ENCODE peak calls at places on chromosome 12, in six cellular contexts. One of them, this sample, is unnamed.

GRCh38 chr12:66232258-66232657 is 43.2 kb downstream of the IRAK3 start:
- DNase-seq in AG10803: no peak
- DNase-seq in activated CD4-positive, alpha-beta T cell treated with anti-CD3 and anti-CD28 coated beads, Interleukin-2, amount 50 U/mL, for 1 hour: no peak
- DNase-seq in stimulated activated CD4-positive, alpha-beta T cell treated with anti-CD3 and anti-CD28 coated beads, Interleukin-12 subunit alpha, Interleukin-12 subunit beta, amount 100 ng/mL, for 48 hours: no peak
- DNase-seq in sciatic nerve: no peak
- DNase-seq in mammary epithelial cell: no peak
- DNase-seq in this sample: peak

GRCh38 chr12:104582739-104583138 is 126.0 kb downstream of the CHST11 start:
- DNase-seq in AG10803: no peak
- DNase-seq in activated CD4-positive, alpha-beta T cell treated with anti-CD3 and anti-CD28 coated beads, Interleukin-2, amount 50 U/mL, for 1 hour: no peak
- DNase-seq in stimulated activated CD4-positive, alpha-beta T cell treated with anti-CD3 and anti-CD28 coated beads, Interleukin-12 subunit alpha, Interleukin-12 subunit beta, amount 100 ng/mL, for 48 hours: no peak
- DNase-seq in sciatic nerve: no peak
- DNase-seq in mammary epithelial cell: no peak
- DNase-seq in this sample: peak

GRCh38 chr12:64187370-64187769 is 34.7 kb downstream of the KICS2 start:
- DNase-seq in AG10803: peak
- DNase-seq in activated CD4-positive, alpha-beta T cell treated with anti-CD3 and anti-CD28 coated beads, Interleukin-2, amount 50 U/mL, for 1 hour: no peak
- DNase-seq in stimulated activated CD4-positive, alpha-beta T cell treated with anti-CD3 and anti-CD28 coated beads, Interleukin-12 subunit alpha, Interleukin-12 subunit beta, amount 100 ng/mL, for 48 hours: no peak
- DNase-seq in sciatic nerve: no peak
- DNase-seq in mammary epithelial cell: peak
- DNase-seq in this sample: no peak

GRCh38 chr12:20350495-20350894 is 17.8 kb upstream of the PDE3A start:
- DNase-seq in AG10803: peak
- DNase-seq in activated CD4-positive, alpha-beta T cell treated with anti-CD3 and anti-CD28 coated beads, Interleukin-2, amount 50 U/mL, for 1 hour: no peak
- DNase-seq in stimulated activated CD4-positive, alpha-beta T cell treated with anti-CD3 and anti-CD28 coated beads, Interleukin-12 subunit alpha, Interleukin-12 subunit beta, amount 100 ng/mL, for 48 hours: no peak
- DNase-seq in sciatic nerve: no peak
- DNase-seq in mammary epithelial cell: no peak
- DNase-seq in this sample: no peak

GRCh38 chr12:122028165-122028591 is 6.5 kb downstream of the BCL7A start:
- DNase-seq in AG10803: no peak
- DNase-seq in activated CD4-positive, alpha-beta T cell treated with anti-CD3 and anti-CD28 coated beads, Interleukin-2, amount 50 U/mL, for 1 hour: no peak
- DNase-seq in stimulated activated CD4-positive, alpha-beta T cell treated with anti-CD3 and anti-CD28 coated beads, Interleukin-12 subunit alpha, Interleukin-12 subunit beta, amount 100 ng/mL, for 48 hours: no peak
- DNase-seq in sciatic nerve: no peak
- DNase-seq in mammary epithelial cell: peak
- DNase-seq in this sample: peak

GRCh38 chr12:103505371-103506236 is 9.8 kb upstream of the C12orf42 start:
- DNase-seq in AG10803: no peak
- DNase-seq in activated CD4-positive, alpha-beta T cell treated with anti-CD3 and anti-CD28 coated beads, Interleukin-2, amount 50 U/mL, for 1 hour: no peak
- DNase-seq in stimulated activated CD4-positive, alpha-beta T cell treated with anti-CD3 and anti-CD28 coated beads, Interleukin-12 subunit alpha, Interleukin-12 subunit beta, amount 100 ng/mL, for 48 hours: peak
- DNase-seq in sciatic nerve: no peak
- DNase-seq in mammary epithelial cell: peak
- DNase-seq in this sample: no peak

GRCh38 chr12:56198836-56199235 is 9.6 kb upstream of the SMARCC2 start:
- DNase-seq in AG10803: peak
- DNase-seq in activated CD4-positive, alpha-beta T cell treated with anti-CD3 and anti-CD28 coated beads, Interleukin-2, amount 50 U/mL, for 1 hour: no peak
- DNase-seq in stimulated activated CD4-positive, alpha-beta T cell treated with anti-CD3 and anti-CD28 coated beads, Interleukin-12 subunit alpha, Interleukin-12 subunit beta, amount 100 ng/mL, for 48 hours: no peak
- DNase-seq in sciatic nerve: no peak
- DNase-seq in mammary epithelial cell: no peak
- DNase-seq in this sample: no peak

GRCh38 chr12:110071504-110071903 is 23.2 kb upstream of the C12orf76 start:
- DNase-seq in AG10803: no peak
- DNase-seq in activated CD4-positive, alpha-beta T cell treated with anti-CD3 and anti-CD28 coated beads, Interleukin-2, amount 50 U/mL, for 1 hour: no peak
- DNase-seq in stimulated activated CD4-positive, alpha-beta T cell treated with anti-CD3 and anti-CD28 coated beads, Interleukin-12 subunit alpha, Interleukin-12 subunit beta, amount 100 ng/mL, for 48 hours: no peak
- DNase-seq in sciatic nerve: no peak
- DNase-seq in mammary epithelial cell: no peak
- DNase-seq in this sample: no peak

GRCh38 chr12:109358154-109358869 is 10.6 kb downstream of the MYO1H start:
- DNase-seq in AG10803: no peak
- DNase-seq in activated CD4-positive, alpha-beta T cell treated with anti-CD3 and anti-CD28 coated beads, Interleukin-2, amount 50 U/mL, for 1 hour: no peak
- DNase-seq in stimulated activated CD4-positive, alpha-beta T cell treated with anti-CD3 and anti-CD28 coated beads, Interleukin-12 subunit alpha, Interleukin-12 subunit beta, amount 100 ng/mL, for 48 hours: no peak
- DNase-seq in sciatic nerve: no peak
- DNase-seq in mammary epithelial cell: no peak
- DNase-seq in this sample: no peak

GRCh38 chr12:50751921-50752721 is 11.8 kb upstream of the ATF1 start:
- DNase-seq in AG10803: no peak
- DNase-seq in activated CD4-positive, alpha-beta T cell treated with anti-CD3 and anti-CD28 coated beads, Interleukin-2, amount 50 U/mL, for 1 hour: no peak
- DNase-seq in stimulated activated CD4-positive, alpha-beta T cell treated with anti-CD3 and anti-CD28 coated beads, Interleukin-12 subunit alpha, Interleukin-12 subunit beta, amount 100 ng/mL, for 48 hours: no peak
- DNase-seq in sciatic nerve: no peak
- DNase-seq in mammary epithelial cell: peak
- DNase-seq in this sample: no peak

GRCh38 chr12:40058721-40059190 is 47.1 kb downstream of the SLC2A13 start:
- DNase-seq in AG10803: peak
- DNase-seq in activated CD4-positive, alpha-beta T cell treated with anti-CD3 and anti-CD28 coated beads, Interleukin-2, amount 50 U/mL, for 1 hour: no peak
- DNase-seq in stimulated activated CD4-positive, alpha-beta T cell treated with anti-CD3 and anti-CD28 coated beads, Interleukin-12 subunit alpha, Interleukin-12 subunit beta, amount 100 ng/mL, for 48 hours: no peak
- DNase-seq in sciatic nerve: no peak
- DNase-seq in mammary epithelial cell: peak
- DNase-seq in this sample: no peak

This sample was measured in OCI-LY7.